ENCODE peak calls at places on chromosome 17, in eight cellular contexts. U, E, K, O, Y, P, D and V are unnamed samples.

GRCh38 chr17:43401293-43401692 is 2.5 kb downstream of the ARL4D start:
- DNase-seq in Y (peak; percentile 87), P (no peak), E (peak; percentile 67), D (peak; percentile 58), U (no peak), O (no peak), K (no peak), V (no peak)

GRCh38 chr17:19645608-19646250 is 2.8 kb upstream of the ALDH3A2 start:
- DNase-seq in Y (peak; percentile 65), O (peak; percentile 81), E (peak; percentile 35), K (no peak), D (peak; percentile 68), U (no peak), P (peak; percentile 22), V (no peak)

GRCh38 chr17:35089846-35090193 is 26.3 kb upstream of the RFFL start:
- DNase-seq in K (no peak), E (peak; percentile 55), O (peak; percentile 72), U (peak; percentile 33), P (no peak), D (no peak), Y (no peak), V (no peak)

GRCh38 chr17:60422162-60422665 is at the start of gene CHCT1:
- DNase-seq in Y (no peak), O (peak; percentile 59), U (no peak), K (no peak), P (no peak), D (no peak), E (no peak), V (no peak)

GRCh38 chr17:43431741-43432523 is 33.1 kb downstream of the ARL4D start:
- DNase-seq in U (no peak), E (peak; percentile 90), Y (no peak), P (no peak), D (no peak), O (peak; percentile 19), K (no peak), V (no peak)

GRCh38 chr17:49935526-49936210 is 33.3 kb upstream of the DLX4 start:
- DNase-seq in P (no peak), E (no peak), U (no peak), O (peak; percentile 20), K (no peak), Y (no peak), D (peak; percentile 89), V (no peak)

GRCh38 chr17:15655162-15655561 is 28.9 kb downstream of the TRIM16 start:
- DNase-seq in K (no peak), U (no peak), D (no peak), O (no peak), Y (no peak), E (peak; percentile 22), P (no peak), V (no peak)

GRCh38 chr17:11404431-11404830 is 163.4 kb downstream of the SHISA6 start:
- DNase-seq in D (no peak), U (no peak), P (no peak), Y (no peak), E (no peak), K (no peak), O (no peak), V (no peak)

GRCh38 chr17:45935197-45935709 is 40.9 kb downstream of the MAPT start:
- DNase-seq in O (no peak), U (no peak), E (no peak), Y (no peak), D (no peak), P (no peak), K (no peak), V (no peak)

GRCh38 chr17:71919896-71920295 is 200.9 kb upstream of the SOX9 start:
- DNase-seq in P (no peak), K (no peak), E (no peak), Y (no peak), O (no peak), U (no peak), D (no peak), V (no peak)

GRCh38 chr17:27491713-27492190 is 35.5 kb downstream of the KSR1 start:
- DNase-seq in E (no peak), U (no peak), Y (no peak), O (no peak), P (no peak), D (peak; percentile 97), K (no peak), V (no peak)

GRCh38 chr17:55420776-55421178 is 858 bp downstream of the MMD start:
- DNase-seq in P (peak; percentile 26), U (peak; percentile 27), Y (peak; percentile 73), D (peak; percentile 33), E (peak; percentile 49), O (peak; percentile 55), K (no peak), V (peak; percentile 30)

GRCh38 chr17:74803388-74803930 is 27.3 kb upstream of the NAT9 start:
- DNase-seq in Y (no peak), P (no peak), D (no peak), O (no peak), U (no peak), K (no peak), E (no peak), V (no peak)

GRCh38 chr17:40554646-40555295 is 10.5 kb downstream of the CCR7 start:
- DNase-seq in K (peak; percentile 17), E (no peak), P (no peak), U (no peak), Y (peak; percentile 62), O (no peak), D (peak; percentile 13), V (no peak)

GRCh38 chr17:48541036-48541573 is 3.8 kb downstream of the HOXB2 start:
- DNase-seq in O (peak; percentile 25), D (no peak), U (no peak), P (no peak), E (peak; percentile 38), Y (no peak), K (no peak), V (no peak)

GRCh38 chr17:1834378-1835149 is 4.8 kb downstream of the RPA1 start:
- DNase-seq in Y (no peak), K (no peak), D (no peak), O (no peak), P (no peak), U (no peak), E (no peak), V (no peak)

GRCh38 chr17:52824542-52824941 is 666.0 kb upstream of the CA10 start:
- DNase-seq in E (no peak), P (no peak), K (no peak), D (no peak), Y (no peak), O (no peak), U (no peak), V (no peak)

GRCh38 chr17:6327007-6327406 is 107.9 kb downstream of the AIPL1 start:
- DNase-seq in E (no peak), P (no peak), U (no peak), O (peak; percentile 63), D (no peak), K (no peak), Y (no peak), V (no peak)

GRCh38 chr17:42518046-42518754 is 17.8 kb upstream of the NAGLU start:
- DNase-seq in D (peak; percentile 69), E (peak; percentile 97), Y (peak; percentile 94), P (no peak), O (no peak), U (no peak), K (peak; percentile 89), V (peak; percentile 71)

GRCh38 chr17:37643829-37644228 is 583 bp upstream of the DDX52 start:
- DNase-seq in Y (no peak), O (peak; percentile 6), U (no peak), E (peak; percentile 27), P (no peak), D (no peak), K (no peak), V (no peak)

GRCh38 chr17:76154935-76155845 is 14.1 kb upstream of the FOXJ1 start:
- DNase-seq in K (no peak), D (no peak), P (no peak), Y (peak; percentile 51), O (no peak), E (no peak), U (no peak), V (no peak)

GRCh38 chr17:81035389-81036127 is 607 bp downstream of the BAIAP2 start:
- DNase-seq in D (peak; percentile 56), P (no peak), Y (no peak), O (no peak), E (peak; percentile 42), U (no peak), K (no peak), V (no peak)
- H3K27ac ChIP-seq in D (peak overlapping the region; percentile 75), P (peak overlapping the region; percentile 67), Y (no peak overlapping the region), O (no peak overlapping the region), E (no peak overlapping the region), U (no peak overlapping the region), K (peak overlapping the region; percentile 88), V (peak overlapping the region; percentile 95)

GRCh38 chr17:3826191-3826590 is 19.9 kb downstream of the NCBP3 start:
- DNase-seq in U (no peak), P (no peak), D (no peak), Y (no peak), E (no peak), O (no peak), K (no peak), V (no peak)
- H3K36me3 ChIP-seq in U (peaks cover 74% of the 10 kb centered on the region), P (peaks cover 80% of the 10 kb centered on the region), D (peaks cover 87% of the 10 kb centered on the region), Y (peaks cover 49% of the 10 kb centered on the region), E (peaks cover 56% of the 10 kb centered on the region), O (peaks cover 41% of the 10 kb centered on the region), K (peaks cover 8% of the 10 kb centered on the region), V (peaks cover 3% of the 10 kb centered on the region)

GRCh38 chr17:69327060-69327831 is at the start of gene ABCA5:
- DNase-seq in U (peak; percentile 78), O (peak; percentile 91), P (peak; percentile 90), E (peak; percentile 95), Y (peak; percentile 88), D (peak; percentile 94), K (peak; percentile 88), V (peak; percentile 90)

GRCh38 chr17:69336580-69336979 is 9.6 kb upstream of the ABCA5 start:
- DNase-seq in Y (no peak), U (no peak), P (no peak), K (no peak), E (no peak), D (no peak), O (peak; percentile 12), V (no peak)

GRCh38 chr17:69335018-69335417 is 8.1 kb upstream of the ABCA5 start:
- DNase-seq in O (peak; percentile 75), U (no peak), P (peak; percentile 10), D (no peak), E (peak; percentile 54), K (no peak), Y (no peak), V (no peak)

GRCh38 chr17:69336996-69337395 is 10.1 kb upstream of the ABCA5 start:
- DNase-seq in D (no peak), E (no peak), P (no peak), U (no peak), O (no peak), Y (no peak), K (no peak), V (no peak)

DNA sequence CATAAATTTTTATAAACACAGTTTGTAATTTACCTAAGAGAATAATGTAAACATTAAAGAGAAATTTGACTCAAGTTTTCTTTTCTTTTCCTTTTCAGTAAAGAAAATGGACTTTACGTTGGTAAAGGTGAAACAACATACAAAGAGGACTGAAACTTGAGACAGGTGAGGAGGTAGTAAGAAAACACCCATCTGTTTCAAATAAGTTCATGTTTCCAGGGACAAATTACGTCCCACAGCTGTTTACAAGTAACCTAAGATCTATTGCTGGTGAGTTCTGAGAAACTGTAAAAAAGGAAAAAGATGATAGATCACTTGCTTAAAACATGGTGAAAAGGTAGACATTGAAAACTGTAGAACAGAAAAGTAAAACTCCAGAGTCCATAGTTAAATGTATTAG is 4.8 kb upstream of the ABCA5 start:
- DNase-seq in O (no peak), E (no peak), U (no peak), D (no peak), Y (no peak), K (no peak), P (no peak), V (no peak)
- H3K27ac ChIP-seq in O (no peak overlapping the region), E (no peak overlapping the region), U (no peak overlapping the region), D (no peak overlapping the region), Y (no peak overlapping the region), K (no peak overlapping the region), P (no peak overlapping the region), V (no peak overlapping the region)

GRCh38 chr17:82244413-82245140 is 15.7 kb downstream of the SLC16A3 start:
- DNase-seq in U (no peak), Y (no peak), O (no peak), D (no peak), E (peak; percentile 61), K (no peak), P (no peak), V (no peak)
- H3K36me3 ChIP-seq in U (peaks cover 69% of the 10 kb centered on the region), Y (peaks cover 53% of the 10 kb centered on the region), O (peaks cover 22% of the 10 kb centered on the region), D (peaks cover 97% of the 10 kb centered on the region), E (peaks cover 50% of the 10 kb centered on the region), K (peaks cover 13% of the 10 kb centered on the region), P (peaks cover 76% of the 10 kb centered on the region), V (peaks cover 27% of the 10 kb centered on the region)